ENCODE peak calls at places on chromosomes 5 and 9, in four cellular contexts. D is NCI-H510A treated with DMSO at 0.1 percent for 48 hours, N is SJCRH30, F is A549. Q is an unnamed sample.

GRCh38 chr9:134185536-134186011 is 21.2 kb upstream of the RNU6ATAC start:
- DNase-seq in F (no peak), N (no peak), D (no peak), Q (no peak)

GRCh38 chr5:68214472-68215207 is 916 bp upstream of the PIK3R1 start:
- DNase-seq in F (no peak), D (peak; percentile 60), N (no peak), Q (peak; percentile 29)

GRCh38 chr5:65624570-65625555 is at the start of the genes SHLD3 and TRAPPC13:
- DNase-seq in D (peak; percentile 81), N (peak; percentile 91), F (peak; percentile 64), Q (peak; percentile 84)

GRCh38 chr9:129336601-129337286 is 158.7 kb upstream of the IER5L start:
- DNase-seq in D (no peak), F (no peak), N (no peak), Q (peak; percentile 59)

GRCh38 chr9:125991886-125992529 is 244.8 kb downstream of the PBX3 start:
- DNase-seq in F (no peak), N (no peak), D (no peak), Q (no peak)

GRCh38 chr5:176547811-176548210 is 1.3 kb upstream of the CDHR2 start:
- DNase-seq in D (no peak), F (no peak), N (no peak), Q (peak; percentile 60)

GRCh38 chr5:126446498-126447224 is 23.5 kb downstream of the GRAMD2B start:
- DNase-seq in D (no peak), N (peak; percentile 67), F (no peak), Q (no peak)

GRCh38 chr9:112174223-112174964 is 703 bp downstream of the SUSD1 start:
- DNase-seq in D (peak; percentile 79), F (peak; percentile 68), N (peak; percentile 67), Q (peak; percentile 85)

GRCh38 chr5:80069918-80070318 is 34.8 kb downstream of the THBS4 start:
- DNase-seq in N (no peak), F (no peak), D (no peak), Q (no peak)

GRCh38 chr5:18968966-18969365 is 1019.0 kb downstream of the CDH18 start:
- DNase-seq in F (no peak), D (no peak), N (no peak), Q (no peak)

GRCh38 chr5:63249960-63250359 is 671.3 kb downstream of the LRRC70 start:
- DNase-seq in D (no peak), F (no peak), N (no peak), Q (no peak)

GRCh38 chr5:173857231-173857630 is 30.9 kb upstream of the CPEB4 start:
- DNase-seq in F (no peak), N (no peak), D (no peak), Q (no peak)

GRCh38 chr9:21060919-21061561 is 16.7 kb downstream of the IFNB1 start:
- DNase-seq in D (no peak), N (no peak), F (no peak), Q (no peak)

GRCh38 chr5:131379723-131380122 is 115.9 kb downstream of the CDC42SE2 start:
- DNase-seq in F (peak; percentile 27), N (peak; percentile 33), D (no peak), Q (peak; percentile 62)

GRCh38 chr9:134486127-134486995 is 155.2 kb upstream of the COL5A1 start:
- DNase-seq in F (no peak), N (no peak), D (no peak), Q (no peak)

GRCh38 chr9:126984969-126985368 is 70.4 kb downstream of the RALGPS1 start:
- DNase-seq in N (peak; percentile 40), F (no peak), D (no peak), Q (peak; percentile 82)

GRCh38 chr9:7266911-7267555 is 509.3 kb downstream of the KDM4C start:
- DNase-seq in F (no peak), D (peak; percentile 53), N (no peak), Q (no peak)

GRCh38 chr5:8848997-8849585 is 696.8 kb downstream of the SEMA5A start:
- DNase-seq in D (no peak), N (no peak), F (no peak), Q (no peak)

GRCh38 chr9:33404782-33405362 is 2.5 kb upstream of the AQP7 start:
- DNase-seq in N (peak; percentile 28), D (no peak), F (no peak), Q (no peak)

GRCh38 chr5:168651654-168652053 is 72.5 kb upstream of the PANK3 start:
- DNase-seq in F (peak; percentile 23), N (no peak), D (no peak), Q (peak; percentile 56)

GRCh38 chr9:105216440-105217178 is 27.8 kb upstream of the SLC44A1 start:
- DNase-seq in F (no peak), N (no peak), D (no peak), Q (no peak)

GRCh38 chr9:72351538-72352453 is 13.2 kb downstream of the ZFAND5 start:
- DNase-seq in N (no peak), F (no peak), D (no peak), Q (peak; percentile 16)

GRCh38 chr5:606061-606460 is 6.1 kb upstream of the CEP72 start:
- DNase-seq in F (no peak), D (no peak), N (no peak), Q (no peak)

GRCh38 chr5:43573058-43573457 is 16.2 kb upstream of the PAIP1 start:
- DNase-seq in F (no peak), N (no peak), D (no peak), Q (no peak)

GRCh38 chr9:132411091-132411508 is 1.1 kb downstream of the CFAP77 start:
- DNase-seq in N (no peak), F (peak; percentile 69), D (peak; percentile 67), Q (peak; percentile 82)

GRCh38 chr5:87195616-87196015 is 72.1 kb upstream of the RASA1 start:
- DNase-seq in N (no peak), F (no peak), D (no peak), Q (no peak)

GRCh38 chr9:90326219-90326618 is 316.4 kb downstream of the DIRAS2 start:
- DNase-seq in N (no peak), F (no peak), D (no peak), Q (no peak)